ENCODE peak calls at places on chromosomes 3 and 15, in seven cellular contexts. E is H4, S is EH, M is activated gamma-delta T cell treated with Interleukin-2 at 50 U/mL for 16 hours, Q is lung, C is cardiac muscle cell, J is uterus. U is an unnamed sample.

GRCh38 chr15:41876689-41877088 is 17.2 kb downstream of the SPTBN5 start:
- DNase-seq in E (no peak), S (no peak), M (no peak), Q (no peak), C (no peak), J (no peak), U (no peak)

GRCh38 chr3:10350324-10350985 is 29.5 kb upstream of the SEC13 start:
- DNase-seq in E (no peak), S (peak; percentile 22), M (no peak), Q (no peak), C (no peak), J (no peak), U (no peak)

GRCh38 chr3:128420289-128420688 is 46.4 kb downstream of the DNAJB8 start:
- DNase-seq in E (no peak), S (no peak), M (no peak), Q (no peak), C (no peak), J (no peak), U (no peak)

GRCh38 chr3:169769287-169770181 is at the start of gene ACTRT3:
- DNase-seq in E (no peak), S (peak; percentile 68), M (peak; percentile 51), Q (peak; percentile 65), C (peak; percentile 78), J (peak; percentile 56), U (peak; percentile 77)

GRCh38 chr15:85327820-85328219 is 52.6 kb upstream of the AKAP13 start:
- DNase-seq in E (no peak), S (no peak), M (no peak), Q (no peak), C (no peak), J (no peak), U (no peak)

GRCh38 chr3:2714856-2715255 is 395.3 kb downstream of the IL5RA start:
- DNase-seq in E (no peak), S (no peak), M (no peak), Q (no peak), C (no peak), J (no peak), U (no peak)

GRCh38 chr3:168881804-168882203 is 781.7 kb downstream of the MECOM start:
- DNase-seq in E (no peak), S (peak; percentile 37), M (no peak), Q (no peak), C (no peak), J (no peak), U (no peak)

GRCh38 chr3:189096092-189096491 is 75.7 kb upstream of the TPRG1 start:
- DNase-seq in E (no peak), S (no peak), M (no peak), Q (no peak), C (no peak), J (no peak), U (no peak)

GRCh38 chr15:51793521-51793920 is 35.9 kb upstream of the TMOD3 start:
- DNase-seq in E (no peak), S (peak; percentile 22), M (no peak), Q (peak; percentile 49), C (no peak), J (no peak), U (peak; percentile 66)

GRCh38 chr3:72844436-72844999 is 3.7 kb downstream of the SHQ1 start:
- DNase-seq in E (no peak), S (peak; percentile 38), M (no peak), Q (no peak), C (no peak), J (no peak), U (no peak)

GRCh38 chr3:58572013-58572633 is 5.1 kb downstream of the FAM107A start:
- DNase-seq in E (no peak), S (peak; percentile 30), M (no peak), Q (no peak), C (no peak), J (no peak), U (no peak)

GRCh38 chr3:50534721-50535330 is 31.4 kb upstream of the CACNA2D2 start:
- DNase-seq in E (no peak), S (peak; percentile 31), M (no peak), Q (no peak), C (no peak), J (no peak), U (no peak)

GRCh38 chr3:171777608-171777995 is 32.7 kb downstream of the PLD1 start:
- DNase-seq in E (no peak), S (no peak), M (no peak), Q (no peak), C (no peak), J (no peak), U (no peak)

GRCh38 chr15:31062310-31062964 is 39.1 kb downstream of the TRPM1 start:
- DNase-seq in E (no peak), S (peak; percentile 62), M (no peak), Q (no peak), C (no peak), J (no peak), U (no peak)

GRCh38 chr3:16300282-16300681 is 35.3 kb downstream of the OXNAD1 start:
- DNase-seq in E (no peak), S (no peak), M (no peak), Q (no peak), C (no peak), J (no peak), U (no peak)

GRCh38 chr15:48834756-48835155 is 23.9 kb upstream of the CEP152 start:
- DNase-seq in E (no peak), S (no peak), M (no peak), Q (no peak), C (no peak), J (no peak), U (no peak)

GRCh38 chr15:79308874-79309273 is 2.0 kb upstream of the TMED3 start:
- DNase-seq in E (no peak), S (peak; percentile 3), M (no peak), Q (no peak), C (no peak), J (no peak), U (no peak)

GRCh38 chr15:64193971-64194370 is 31.1 kb upstream of the PPIB start:
- DNase-seq in E (no peak), S (no peak), M (no peak), Q (no peak), C (peak; percentile 30), J (no peak), U (no peak)

GRCh38 chr15:67033521-67033920 is 31.9 kb upstream of the SMAD3 start:
- DNase-seq in E (no peak), S (no peak), M (peak; percentile 10), Q (no peak), C (no peak), J (no peak), U (no peak)

GRCh38 chr3:197878427-197878826 is 71.6 kb upstream of the RPL35A start:
- DNase-seq in E (no peak), S (no peak), M (no peak), Q (no peak), C (no peak), J (no peak), U (no peak)

GRCh38 chr3:72782521-72782920 is 65.7 kb downstream of the SHQ1 start:
- DNase-seq in E (no peak), S (no peak), M (no peak), Q (no peak), C (no peak), J (no peak), U (no peak)

GRCh38 chr3:47282424-47283192 is at the start of the genes KIF9 and KLHL18:
- DNase-seq in E (peak; percentile 81), S (peak; percentile 96), M (peak; percentile 95), Q (peak; percentile 94), C (peak; percentile 94), J (peak; percentile 91), U (peak; percentile 94)

GRCh38 chr3:10290476-10291138 is 2.1 kb downstream of the GHRL start:
- DNase-seq in E (no peak), S (no peak), M (no peak), Q (no peak), C (no peak), J (no peak), U (no peak)

GRCh38 chr3:157493627-157494550 is 9.3 kb downstream of the VEPH1 start:
- DNase-seq in E (peak; percentile 52), S (peak; percentile 74), M (no peak), Q (no peak), C (peak; percentile 44), J (no peak), U (no peak)

GRCh38 chr15:98669638-98670037 is 21.3 kb downstream of the IGF1R start:
- DNase-seq in E (no peak), S (no peak), M (no peak), Q (no peak), C (no peak), J (no peak), U (no peak)

GRCh38 chr15:37789881-37790280 is 144.6 kb upstream of the TMCO5A start:
- DNase-seq in E (no peak), S (peak; percentile 77), M (no peak), Q (no peak), C (no peak), J (no peak), U (no peak)

GRCh38 chr3:42814246-42814645 is 5.0 kb downstream of the ACKR2 start:
- DNase-seq in E (no peak), S (no peak), M (no peak), Q (no peak), C (peak; percentile 51), J (no peak), U (no peak)

GRCh38 chr3:15387171-15387581 is 40.2 kb downstream of the METTL6 start:
- DNase-seq in E (no peak), S (peak; percentile 19), M (no peak), Q (no peak), C (no peak), J (no peak), U (no peak)

GRCh38 chr3:43148033-43148432 is 42.2 kb upstream of the POMGNT2 start:
- DNase-seq in E (no peak), S (no peak), M (no peak), Q (no peak), C (no peak), J (no peak), U (no peak)

GRCh38 chr3:184261270-184262165 is at the start of gene CAMK2N2:
- DNase-seq in E (peak; percentile 86), S (peak; percentile 66), M (peak; percentile 38), Q (peak; percentile 35), C (peak; percentile 62), J (no peak), U (peak; percentile 46)

GRCh38 chr3:50212502-50212901 is 7.4 kb downstream of the SLC38A3 start:
- DNase-seq in E (no peak), S (no peak), M (no peak), Q (no peak), C (no peak), J (no peak), U (no peak)

GRCh38 chr15:98503970-98504369 is 144.4 kb upstream of the IGF1R start:
- DNase-seq in E (peak; percentile 18), S (peak; percentile 88), M (no peak), Q (peak; percentile 27), C (no peak), J (no peak), U (no peak)

GRCh38 chr15:72237286-72238224 is 6.6 kb upstream of the PKM start:
- DNase-seq in E (peak; percentile 98), S (peak; percentile 99), M (peak; percentile 43), Q (peak; percentile 75), C (no peak), J (peak; percentile 57), U (peak; percentile 40)

GRCh38 chr15:57028176-57028575 is 109.7 kb downstream of the TCF12 start:
- DNase-seq in E (no peak), S (no peak), M (no peak), Q (no peak), C (no peak), J (no peak), U (no peak)

GRCh38 chr3:131903988-131904415 is 130.8 kb downstream of the CPNE4 start:
- DNase-seq in E (peak; percentile 78), S (peak; percentile 94), M (no peak), Q (no peak), C (no peak), J (no peak), U (no peak)

GRCh38 chr3:183212565-183212964 is 40.5 kb upstream of the B3GNT5 start:
- DNase-seq in E (no peak), S (no peak), M (no peak), Q (no peak), C (no peak), J (no peak), U (no peak)

U was measured in ovary.